ENCODE peak calls at places on chromosomes 3 and 15, in seven cellular contexts. One of them, this sample, is unnamed.

GRCh38 chr15:33971811-33972210 is 3.5 kb downstream of the CHRM5 start:
- DNase-seq in endothelial cell of umbilical vein: no peak
- DNase-seq in transverse colon: no peak
- DNase-seq in HepG2: no peak
- DNase-seq in HL-60: no peak
- DNase-seq in GM23338: no peak
- DNase-seq in SK-N-SH: no peak
- DNase-seq in this sample: no peak

GRCh38 chr3:44048196-44048924 is 193.3 kb upstream of the TOPAZ1 start:
- DNase-seq in SK-N-SH: no peak
- DNase-seq in HepG2: no peak
- DNase-seq in HL-60: no peak
- DNase-seq in transverse colon: no peak
- DNase-seq in endothelial cell of umbilical vein: no peak
- DNase-seq in GM23338: peak
- DNase-seq in this sample: no peak

GRCh38 chr3:66037330-66037985 is 1.3 kb downstream of the MAGI1 start:
- DNase-seq in HepG2: peak
- DNase-seq in SK-N-SH: peak
- DNase-seq in endothelial cell of umbilical vein: peak
- DNase-seq in transverse colon: peak
- DNase-seq in GM23338: peak
- DNase-seq in HL-60: no peak
- DNase-seq in this sample: no peak

GRCh38 chr3:177830411-177830849 is 633.1 kb upstream of the TBL1XR1 start:
- DNase-seq in HepG2: no peak
- DNase-seq in SK-N-SH: no peak
- DNase-seq in GM23338: no peak
- DNase-seq in HL-60: no peak
- DNase-seq in transverse colon: no peak
- DNase-seq in endothelial cell of umbilical vein: no peak
- DNase-seq in this sample: no peak

GRCh38 chr15:74631935-74632560 is 16.4 kb downstream of the CLK3 start:
- DNase-seq in GM23338: peak
- DNase-seq in transverse colon: peak
- DNase-seq in endothelial cell of umbilical vein: peak
- DNase-seq in SK-N-SH: peak
- DNase-seq in HL-60: no peak
- DNase-seq in HepG2: peak
- DNase-seq in this sample: no peak

GRCh38 chr3:123258811-123259420 is 57.2 kb downstream of the SEC22A start:
- DNase-seq in GM23338: peak
- DNase-seq in HepG2: peak
- DNase-seq in transverse colon: no peak
- DNase-seq in SK-N-SH: peak
- DNase-seq in HL-60: no peak
- DNase-seq in endothelial cell of umbilical vein: peak
- DNase-seq in this sample: peak

GRCh38 chr3:134628884-134629283 is 21.9 kb downstream of the KY start:
- DNase-seq in endothelial cell of umbilical vein: no peak
- DNase-seq in transverse colon: no peak
- DNase-seq in HL-60: no peak
- DNase-seq in HepG2: no peak
- DNase-seq in SK-N-SH: no peak
- DNase-seq in GM23338: no peak
- DNase-seq in this sample: no peak

GRCh38 chr3:15097889-15098288 is 1.1 kb downstream of the RBSN start:
- DNase-seq in HepG2: no peak
- DNase-seq in GM23338: no peak
- DNase-seq in SK-N-SH: no peak
- DNase-seq in endothelial cell of umbilical vein: no peak
- DNase-seq in HL-60: no peak
- DNase-seq in transverse colon: no peak
- DNase-seq in this sample: no peak

GRCh38 chr3:196989721-196990262 is 21.2 kb upstream of the PIGZ start:
- DNase-seq in SK-N-SH: no peak
- DNase-seq in HL-60: no peak
- DNase-seq in GM23338: no peak
- DNase-seq in endothelial cell of umbilical vein: no peak
- DNase-seq in transverse colon: no peak
- DNase-seq in HepG2: peak
- DNase-seq in this sample: no peak

GRCh38 chr15:66936864-66937245 is 128.5 kb upstream of the SMAD3 start:
- DNase-seq in endothelial cell of umbilical vein: no peak
- DNase-seq in HepG2: no peak
- DNase-seq in GM23338: no peak
- DNase-seq in transverse colon: no peak
- DNase-seq in SK-N-SH: no peak
- DNase-seq in HL-60: no peak
- DNase-seq in this sample: no peak
- H3K4me3 ChIP-seq in endothelial cell of umbilical vein: no peak
- H3K4me3 ChIP-seq in HepG2: no peak
- H3K4me3 ChIP-seq in GM23338: no peak
- H3K4me3 ChIP-seq in transverse colon: no peak
- H3K4me3 ChIP-seq in SK-N-SH: peak
- H3K4me3 ChIP-seq in HL-60: no peak
- H3K4me3 ChIP-seq in this sample: peak

GRCh38 chr15:40845511-40846284 is 1.9 kb downstream of the SPINT1 start:
- DNase-seq in SK-N-SH: no peak
- DNase-seq in HepG2: peak
- DNase-seq in endothelial cell of umbilical vein: no peak
- DNase-seq in GM23338: peak
- DNase-seq in HL-60: no peak
- DNase-seq in transverse colon: peak
- DNase-seq in this sample: no peak
- TF ChIP-seq POLR2AphosphoS5 in SK-N-SH: no peak
- TF ChIP-seq POLR2AphosphoS5 in HepG2: no peak
- TF ChIP-seq POLR2AphosphoS5 in endothelial cell of umbilical vein: no peak
- TF ChIP-seq POLR2AphosphoS5 in GM23338: no peak
- TF ChIP-seq POLR2AphosphoS5 in HL-60: no peak
- TF ChIP-seq POLR2AphosphoS5 in transverse colon: peak
- TF ChIP-seq POLR2AphosphoS5 in this sample: no peak

GRCh38 chr15:85402195-85402921 is 22.0 kb downstream of the AKAP13 start:
- DNase-seq in GM23338: no peak
- DNase-seq in endothelial cell of umbilical vein: peak
- DNase-seq in transverse colon: no peak
- DNase-seq in HepG2: no peak
- DNase-seq in HL-60: no peak
- DNase-seq in SK-N-SH: no peak
- DNase-seq in this sample: no peak
- H3K4me3 ChIP-seq in GM23338: no peak
- H3K4me3 ChIP-seq in endothelial cell of umbilical vein: no peak
- H3K4me3 ChIP-seq in transverse colon: no peak
- H3K4me3 ChIP-seq in HepG2: no peak
- H3K4me3 ChIP-seq in HL-60: no peak
- H3K4me3 ChIP-seq in SK-N-SH: no peak
- H3K4me3 ChIP-seq in this sample: no peak

GRCh38 chr3:124275421-124275820 is 283.5 kb upstream of the ROPN1 start:
- DNase-seq in HepG2: no peak
- DNase-seq in transverse colon: peak
- DNase-seq in SK-N-SH: no peak
- DNase-seq in HL-60: no peak
- DNase-seq in GM23338: no peak
- DNase-seq in endothelial cell of umbilical vein: peak
- DNase-seq in this sample: no peak
- TF ChIP-seq POLR2AphosphoS5 in HepG2: no peak
- TF ChIP-seq POLR2AphosphoS5 in transverse colon: peak
- TF ChIP-seq POLR2AphosphoS5 in SK-N-SH: no peak
- TF ChIP-seq POLR2AphosphoS5 in HL-60: no peak
- TF ChIP-seq POLR2AphosphoS5 in GM23338: no peak
- TF ChIP-seq POLR2AphosphoS5 in endothelial cell of umbilical vein: no peak
- TF ChIP-seq POLR2AphosphoS5 in this sample: no peak

GRCh38 chr3:46811615-46812236 is 51.5 kb downstream of the MYL3 start:
- DNase-seq in HL-60: no peak
- DNase-seq in SK-N-SH: peak
- DNase-seq in transverse colon: no peak
- DNase-seq in HepG2: no peak
- DNase-seq in GM23338: peak
- DNase-seq in endothelial cell of umbilical vein: no peak
- DNase-seq in this sample: no peak

DNA sequence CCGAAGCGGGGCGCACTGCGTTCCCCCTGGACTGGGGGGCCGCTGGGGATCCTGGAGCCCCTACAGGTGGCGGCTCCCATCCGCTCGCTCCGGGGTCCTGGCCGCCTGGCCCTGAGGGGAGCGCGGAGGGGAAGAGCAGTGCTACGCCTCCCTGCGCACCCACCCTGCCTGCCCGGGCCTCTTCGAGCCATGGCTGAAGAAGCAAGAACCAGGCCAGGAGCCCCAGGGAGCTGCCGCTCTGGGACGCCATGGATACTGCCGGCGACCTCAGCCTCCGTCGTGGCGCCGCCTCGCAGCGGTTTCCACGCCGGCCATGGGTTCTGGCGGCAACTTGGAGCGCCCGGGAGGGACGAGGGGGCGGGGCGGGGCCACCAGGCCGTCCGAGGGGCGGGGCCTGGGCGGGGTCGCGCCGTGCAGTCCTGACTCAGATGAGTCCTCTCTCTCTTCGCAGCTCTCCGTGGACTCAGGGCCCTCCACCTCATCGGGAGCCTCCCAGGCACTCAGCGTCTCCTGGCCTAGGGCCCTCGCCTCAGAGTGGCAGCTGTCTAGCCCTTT is 50.9 kb downstream of the MYL3 start:
- DNase-seq in transverse colon: peak
- DNase-seq in HepG2: no peak
- DNase-seq in endothelial cell of umbilical vein: peak
- DNase-seq in SK-N-SH: peak
- DNase-seq in GM23338: peak
- DNase-seq in HL-60: peak
- DNase-seq in this sample: no peak
- H3K4me3 ChIP-seq in transverse colon: peak
- H3K4me3 ChIP-seq in HepG2: no peak
- H3K4me3 ChIP-seq in endothelial cell of umbilical vein: no peak
- H3K4me3 ChIP-seq in SK-N-SH: no peak
- H3K4me3 ChIP-seq in GM23338: peak
- H3K4me3 ChIP-seq in HL-60: no peak
- H3K4me3 ChIP-seq in this sample: no peak

GRCh38 chr15:98308117-98308516 is 340.2 kb upstream of the IGF1R start:
- DNase-seq in HepG2: no peak
- DNase-seq in endothelial cell of umbilical vein: no peak
- DNase-seq in HL-60: no peak
- DNase-seq in SK-N-SH: no peak
- DNase-seq in transverse colon: no peak
- DNase-seq in GM23338: peak
- DNase-seq in this sample: no peak

GRCh38 chr15:98304366-98304765 is 343.9 kb downstream of the ARRDC4 start:
- DNase-seq in HL-60: no peak
- DNase-seq in GM23338: no peak
- DNase-seq in transverse colon: no peak
- DNase-seq in HepG2: no peak
- DNase-seq in endothelial cell of umbilical vein: no peak
- DNase-seq in SK-N-SH: no peak
- DNase-seq in this sample: no peak
- TF ChIP-seq POLR2AphosphoS5 in HL-60: no peak
- TF ChIP-seq POLR2AphosphoS5 in GM23338: no peak
- TF ChIP-seq POLR2AphosphoS5 in transverse colon: no peak
- TF ChIP-seq POLR2AphosphoS5 in HepG2: no peak
- TF ChIP-seq POLR2AphosphoS5 in endothelial cell of umbilical vein: no peak
- TF ChIP-seq POLR2AphosphoS5 in SK-N-SH: no peak
- TF ChIP-seq POLR2AphosphoS5 in this sample: no peak

This sample was measured in SK-N-MC.